ENCODE peak calls at places on chromosomes 6 and 20, in five cellular contexts. H, M, I, Y and J are unnamed samples.

GRCh38 chr6:32393660-32394420 is 13.1 kb downstream of the BTNL2 start:
- DNase-seq in H (no peak), M (no peak), I (no peak), Y (no peak), J (no peak)

GRCh38 chr20:24866008-24866407 is 83.1 kb upstream of the CST7 start:
- DNase-seq in H (no peak), M (no peak), I (no peak), Y (no peak), J (no peak)

GRCh38 chr20:33684533-33685327 is 1.5 kb downstream of the E2F1 start:
- DNase-seq in H (no peak), M (no peak), I (peak; percentile 65), Y (no peak), J (no peak)

GRCh38 chr6:116136933-116137340 is 11.0 kb upstream of the COL10A1 start:
- DNase-seq in H (no peak), M (no peak), I (no peak), Y (no peak), J (no peak)

GRCh38 chr20:9068232-9068781 is 580 bp upstream of the PLCB4 start:
- DNase-seq in H (peak; percentile 14), M (no peak), I (peak; percentile 75), Y (no peak), J (peak; percentile 75)

GRCh38 chr20:32368930-32369329 is 10.8 kb downstream of the ASXL1 start:
- DNase-seq in H (no peak), M (no peak), I (peak; percentile 57), Y (no peak), J (no peak)

GRCh38 chr20:38644588-38644987 is 43.0 kb downstream of the ARHGAP40 start:
- DNase-seq in H (no peak), M (no peak), I (no peak), Y (no peak), J (no peak)

GRCh38 chr6:10558575-10558974 is 37.4 kb downstream of the GCNT2 start:
- DNase-seq in H (no peak), M (no peak), I (peak; percentile 87), Y (no peak), J (no peak)

GRCh38 chr6:43681303-43681702 is 6.3 kb downstream of the MRPS18A start:
- DNase-seq in H (no peak), M (no peak), I (no peak), Y (no peak), J (no peak)

GRCh38 chr20:23479043-23479442 is 11.9 kb upstream of the CST8 start:
- DNase-seq in H (no peak), M (no peak), I (no peak), Y (no peak), J (no peak)

GRCh38 chr6:5174756-5175155 is 86.0 kb downstream of the LYRM4 start:
- DNase-seq in H (no peak), M (no peak), I (no peak), Y (no peak), J (no peak)

GRCh38 chr20:37297066-37297736 is 7.7 kb downstream of the MANBAL start:
- DNase-seq in H (no peak), M (no peak), I (no peak), Y (no peak), J (no peak)

GRCh38 chr6:109060585-109060984 is 34.1 kb downstream of the SESN1 start:
- DNase-seq in H (no peak), M (no peak), I (no peak), Y (no peak), J (no peak)

GRCh38 chr6:21586300-21586699 is 7.3 kb upstream of the SOX4 start:
- DNase-seq in H (no peak), M (no peak), I (no peak), Y (no peak), J (no peak)

GRCh38 chr20:5085380-5085779 is 34.4 kb downstream of the PCNA start:
- DNase-seq in H (no peak), M (no peak), I (no peak), Y (no peak), J (no peak)

GRCh38 chr6:85015396-85015990 is 251.1 kb upstream of the TBX18 start:
- DNase-seq in H (peak; percentile 75), M (no peak), I (peak; percentile 93), Y (peak; percentile 26), J (peak; percentile 31)

GRCh38 chr20:50186151-50186885 is 4.3 kb upstream of the CEBPB start:
- DNase-seq in H (peak; percentile 92), M (no peak), I (peak; percentile 96), Y (peak; percentile 89), J (peak; percentile 89)

DNA sequence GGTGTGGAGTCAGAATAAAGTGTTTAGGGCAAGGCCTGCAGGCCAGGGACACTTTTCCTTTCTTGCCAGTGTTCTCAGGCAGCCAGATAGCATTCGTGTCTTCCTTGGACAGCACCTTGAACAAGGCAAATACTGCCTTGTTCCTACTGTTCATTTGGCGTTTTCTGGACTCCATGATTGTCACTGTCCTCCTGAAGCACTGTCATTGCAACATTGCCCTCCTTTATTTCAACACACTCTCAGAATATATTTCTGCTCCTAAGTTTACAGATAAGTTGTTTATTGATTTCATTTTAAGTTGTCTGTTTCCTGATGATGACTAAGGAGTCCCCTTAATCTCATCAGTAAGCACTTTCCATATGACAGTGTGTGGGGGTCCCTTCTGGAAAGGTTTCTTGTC is 15.1 kb upstream of the DEF6 start:
- DNase-seq in H (no peak), M (no peak), I (no peak), Y (no peak), J (no peak)
- TF ChIP-seq JUNB in H (no peak), M (no peak), I (no peak), Y (no peak), J (no peak)

GRCh38 chr6:7392402-7392801 is 2.8 kb downstream of the RIOK1 start:
- DNase-seq in H (no peak), M (no peak), I (no peak), Y (no peak), J (no peak)
- TF ChIP-seq JUNB in H (no peak), M (no peak), I (no peak), Y (no peak), J (no peak)

DNA sequence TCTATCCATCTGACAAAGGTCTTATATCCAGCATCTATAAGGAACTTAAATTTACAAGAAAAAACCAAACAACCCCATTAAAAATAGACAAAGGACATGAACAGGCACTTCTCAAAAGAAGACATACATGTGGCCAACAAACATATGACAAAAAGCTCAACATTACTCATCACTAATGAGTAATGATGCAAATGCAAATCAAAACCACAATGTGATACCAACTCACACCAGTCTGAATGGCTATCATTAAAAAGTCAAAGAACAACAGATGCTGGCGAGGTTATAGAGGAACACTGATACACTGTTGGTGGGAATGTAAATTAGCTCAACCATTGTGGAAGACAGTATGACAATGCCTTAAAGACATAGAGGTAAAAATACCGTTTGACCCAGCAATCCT is 13.9 kb downstream of the MACROD2 start:
- DNase-seq in H (no peak), M (no peak), I (no peak), Y (no peak), J (no peak)
- TF ChIP-seq JUNB in H (no peak), M (no peak), I (no peak), Y (no peak), J (no peak)

DNA sequence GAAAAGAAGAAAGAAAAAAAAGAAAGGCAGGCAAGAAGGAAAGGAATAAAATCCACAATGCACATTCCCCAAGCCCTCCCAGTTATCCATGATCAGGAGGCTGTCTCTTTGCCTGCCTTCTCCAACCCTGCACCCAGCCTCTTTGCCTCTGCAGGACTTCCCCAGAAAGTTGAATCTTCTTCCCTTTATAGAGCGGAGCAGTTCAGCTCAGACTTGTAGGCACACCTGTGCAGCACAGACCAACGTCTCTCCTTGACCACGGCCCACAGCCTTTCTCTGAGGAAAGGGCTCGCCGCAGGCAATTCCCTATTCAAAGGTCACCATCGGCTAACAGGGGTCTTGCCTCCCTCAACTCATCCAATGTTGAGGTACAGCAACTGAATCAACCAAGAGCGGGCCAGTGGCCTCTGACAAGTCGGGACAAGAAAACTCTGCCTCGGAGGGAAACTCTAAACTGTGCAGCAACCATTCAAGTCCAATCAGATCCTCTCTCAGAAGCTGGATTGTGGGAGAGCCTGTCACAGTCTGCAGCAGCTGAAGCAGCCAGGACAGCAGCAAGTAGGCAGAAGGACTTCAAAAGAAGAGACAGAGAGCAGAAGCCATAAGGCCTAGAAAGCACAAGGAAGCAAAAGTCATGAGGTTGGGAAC is 529.2 kb upstream of the JARID2 start:
- DNase-seq in H (no peak), M (no peak), I (no peak), Y (no peak), J (no peak)
- TF ChIP-seq JUNB in H (no peak), M (no peak), I (no peak), Y (no peak), J (no peak)

GRCh38 chr6:18115356-18115755 is 7.1 kb downstream of the NHLRC1 start:
- DNase-seq in H (no peak), M (no peak), I (no peak), Y (no peak), J (no peak)
- TF ChIP-seq JUNB in H (no peak), M (no peak), I (no peak), Y (no peak), J (no peak)

GRCh38 chr6:134217110-134217509 is 100.8 kb downstream of the SGK1 start:
- DNase-seq in H (no peak), M (no peak), I (no peak), Y (no peak), J (no peak)
- TF ChIP-seq JUNB in H (no peak), M (no peak), I (no peak), Y (no peak), J (no peak)